ENCODE peak calls at places on chromosomes 11 and 22, in six cellular contexts. One of them, this sample, is unnamed.
A peak's percentile ranks its signal among the peaks of the same experiment; 100 is the strongest.

GRCh38 chr22:24592846-24593809 is at the start of gene LRRC75B:
- DNase-seq in fibroblast of lung: peak; percentile 84
- DNase-seq in cardiac muscle cell: peak; percentile 92
- DNase-seq in left lung: peak; percentile 95
- DNase-seq in body of pancreas: peak; percentile 91
- DNase-seq in transverse colon: peak; percentile 93
- DNase-seq in this sample: peak; percentile 52

GRCh38 chr11:17741487-17741886 is 6.9 kb downstream of the KCNC1 start:
- DNase-seq in fibroblast of lung: no peak
- DNase-seq in cardiac muscle cell: no peak
- DNase-seq in left lung: peak; percentile 63
- DNase-seq in body of pancreas: no peak
- DNase-seq in transverse colon: no peak
- DNase-seq in this sample: no peak

GRCh38 chr11:61509058-61510029 is 795 bp downstream of the LRRC10B start:
- DNase-seq in fibroblast of lung: peak; percentile 73
- DNase-seq in cardiac muscle cell: peak; percentile 90
- DNase-seq in left lung: peak; percentile 87
- DNase-seq in body of pancreas: peak; percentile 77
- DNase-seq in transverse colon: peak; percentile 71
- DNase-seq in this sample: no peak

GRCh38 chr11:120184946-120185677 is 25.7 kb upstream of the OAF start:
- DNase-seq in fibroblast of lung: peak; percentile 36
- DNase-seq in cardiac muscle cell: peak; percentile 52
- DNase-seq in left lung: no peak
- DNase-seq in body of pancreas: peak; percentile 91
- DNase-seq in transverse colon: peak; percentile 82
- DNase-seq in this sample: peak; percentile 67

GRCh38 chr11:116727990-116728389 is 44.8 kb downstream of the BUD13 start:
- DNase-seq in fibroblast of lung: no peak
- DNase-seq in cardiac muscle cell: no peak
- DNase-seq in left lung: no peak
- DNase-seq in body of pancreas: no peak
- DNase-seq in transverse colon: no peak
- DNase-seq in this sample: no peak

GRCh38 chr11:91104237-91104636 is 881.4 kb upstream of the CHORDC1 start:
- DNase-seq in fibroblast of lung: peak; percentile 79
- DNase-seq in cardiac muscle cell: no peak
- DNase-seq in left lung: no peak
- DNase-seq in body of pancreas: no peak
- DNase-seq in transverse colon: no peak
- DNase-seq in this sample: no peak

GRCh38 chr11:112355726-112356125 is 95.1 kb upstream of the PLET1 start:
- DNase-seq in fibroblast of lung: peak; percentile 12
- DNase-seq in cardiac muscle cell: peak; percentile 39
- DNase-seq in left lung: no peak
- DNase-seq in body of pancreas: no peak
- DNase-seq in transverse colon: no peak
- DNase-seq in this sample: no peak

GRCh38 chr11:85961930-85962363 is 106.8 kb downstream of the CCDC83 start:
- DNase-seq in fibroblast of lung: peak; percentile 82
- DNase-seq in cardiac muscle cell: no peak
- DNase-seq in left lung: no peak
- DNase-seq in body of pancreas: no peak
- DNase-seq in transverse colon: no peak
- DNase-seq in this sample: no peak

GRCh38 chr11:130874955-130875531 is 41.2 kb downstream of the SNX19 start:
- DNase-seq in fibroblast of lung: no peak
- DNase-seq in cardiac muscle cell: no peak
- DNase-seq in left lung: no peak
- DNase-seq in body of pancreas: no peak
- DNase-seq in transverse colon: no peak
- DNase-seq in this sample: no peak

GRCh38 chr11:107116358-107116757 is 98.1 kb upstream of the GUCY1A2 start:
- DNase-seq in fibroblast of lung: peak; percentile 83
- DNase-seq in cardiac muscle cell: no peak
- DNase-seq in left lung: no peak
- DNase-seq in body of pancreas: no peak
- DNase-seq in transverse colon: no peak
- DNase-seq in this sample: no peak

GRCh38 chr11:117256573-117256972 is 24.1 kb downstream of the RNF214 start:
- DNase-seq in fibroblast of lung: peak; percentile 56
- DNase-seq in cardiac muscle cell: no peak
- DNase-seq in left lung: no peak
- DNase-seq in body of pancreas: no peak
- DNase-seq in transverse colon: no peak
- DNase-seq in this sample: no peak

GRCh38 chr11:14774738-14775137 is 117.3 kb downstream of the CYP2R1 start:
- DNase-seq in fibroblast of lung: no peak
- DNase-seq in cardiac muscle cell: no peak
- DNase-seq in left lung: no peak
- DNase-seq in body of pancreas: no peak
- DNase-seq in transverse colon: no peak
- DNase-seq in this sample: no peak

GRCh38 chr11:43942651-43943356 is 367 bp downstream of the C11orf96 start:
- DNase-seq in fibroblast of lung: peak; percentile 54
- DNase-seq in cardiac muscle cell: peak; percentile 52
- DNase-seq in left lung: peak; percentile 77
- DNase-seq in body of pancreas: no peak
- DNase-seq in transverse colon: no peak
- DNase-seq in this sample: no peak

GRCh38 chr22:45240810-45241631 is at the start of gene KIAA0930:
- DNase-seq in fibroblast of lung: peak; percentile 49
- DNase-seq in cardiac muscle cell: peak; percentile 85
- DNase-seq in left lung: peak; percentile 94
- DNase-seq in body of pancreas: peak; percentile 81
- DNase-seq in transverse colon: peak; percentile 88
- DNase-seq in this sample: peak; percentile 91

GRCh38 chr11:9922806-9923205 is 258.9 kb downstream of the SWAP70 start:
- DNase-seq in fibroblast of lung: peak; percentile 25
- DNase-seq in cardiac muscle cell: peak; percentile 23
- DNase-seq in left lung: no peak
- DNase-seq in body of pancreas: no peak
- DNase-seq in transverse colon: no peak
- DNase-seq in this sample: no peak

GRCh38 chr22:26502688-26503561 is 9.3 kb downstream of the TFIP11 start:
- DNase-seq in fibroblast of lung: peak; percentile 53
- DNase-seq in cardiac muscle cell: peak; percentile 67
- DNase-seq in left lung: no peak
- DNase-seq in body of pancreas: peak; percentile 48
- DNase-seq in transverse colon: peak; percentile 55
- DNase-seq in this sample: no peak

GRCh38 chr11:1303973-1304372 is 5.5 kb downstream of the TOLLIP start:
- DNase-seq in fibroblast of lung: peak; percentile 44
- DNase-seq in cardiac muscle cell: no peak
- DNase-seq in left lung: no peak
- DNase-seq in body of pancreas: peak; percentile 88
- DNase-seq in transverse colon: peak; percentile 38
- DNase-seq in this sample: no peak

GRCh38 chr11:131331546-131331945 is 38.9 kb upstream of the NTM start:
- DNase-seq in fibroblast of lung: no peak
- DNase-seq in cardiac muscle cell: peak; percentile 27
- DNase-seq in left lung: no peak
- DNase-seq in body of pancreas: no peak
- DNase-seq in transverse colon: no peak
- DNase-seq in this sample: no peak

GRCh38 chr22:50016988-50017700 is 4.6 kb upstream of the IL17REL start:
- DNase-seq in fibroblast of lung: peak; percentile 37
- DNase-seq in cardiac muscle cell: no peak
- DNase-seq in left lung: peak; percentile 69
- DNase-seq in body of pancreas: no peak
- DNase-seq in transverse colon: peak; percentile 11
- DNase-seq in this sample: no peak

GRCh38 chr11:29120329-29120695 is 896.5 kb downstream of the KCNA4 start:
- DNase-seq in fibroblast of lung: no peak
- DNase-seq in cardiac muscle cell: no peak
- DNase-seq in left lung: no peak
- DNase-seq in body of pancreas: no peak
- DNase-seq in transverse colon: no peak
- DNase-seq in this sample: no peak

GRCh38 chr11:10460611-10461275 is 5.7 kb downstream of the AMPD3 start:
- DNase-seq in fibroblast of lung: no peak
- DNase-seq in cardiac muscle cell: no peak
- DNase-seq in left lung: no peak
- DNase-seq in body of pancreas: no peak
- DNase-seq in transverse colon: no peak
- DNase-seq in this sample: no peak

GRCh38 chr11:131688056-131688693 is 317.8 kb downstream of the NTM start:
- DNase-seq in fibroblast of lung: peak; percentile 42
- DNase-seq in cardiac muscle cell: peak; percentile 68
- DNase-seq in left lung: peak; percentile 88
- DNase-seq in body of pancreas: peak; percentile 26
- DNase-seq in transverse colon: peak; percentile 34
- DNase-seq in this sample: no peak

GRCh38 chr11:79055866-79056632 is 384.8 kb downstream of the TENM4 start:
- DNase-seq in fibroblast of lung: peak; percentile 91
- DNase-seq in cardiac muscle cell: no peak
- DNase-seq in left lung: no peak
- DNase-seq in body of pancreas: peak; percentile 18
- DNase-seq in transverse colon: no peak
- DNase-seq in this sample: no peak

GRCh38 chr11:34345012-34345804 is 12.6 kb downstream of the ABTB2 start:
- DNase-seq in fibroblast of lung: peak; percentile 96
- DNase-seq in cardiac muscle cell: no peak
- DNase-seq in left lung: no peak
- DNase-seq in body of pancreas: peak; percentile 33
- DNase-seq in transverse colon: no peak
- DNase-seq in this sample: no peak

GRCh38 chr11:61327669-61328071 is 5.2 kb downstream of the DDB1 start:
- DNase-seq in fibroblast of lung: peak; percentile 75
- DNase-seq in cardiac muscle cell: no peak
- DNase-seq in left lung: no peak
- DNase-seq in body of pancreas: no peak
- DNase-seq in transverse colon: no peak
- DNase-seq in this sample: no peak

GRCh38 chr11:35935390-35935789 is 8.5 kb upstream of the LDLRAD3 start:
- DNase-seq in fibroblast of lung: no peak
- DNase-seq in cardiac muscle cell: no peak
- DNase-seq in left lung: no peak
- DNase-seq in body of pancreas: no peak
- DNase-seq in transverse colon: no peak
- DNase-seq in this sample: no peak

GRCh38 chr11:34299284-34299961 is 58.4 kb downstream of the ABTB2 start:
- DNase-seq in fibroblast of lung: no peak
- DNase-seq in cardiac muscle cell: no peak
- DNase-seq in left lung: no peak
- DNase-seq in body of pancreas: no peak
- DNase-seq in transverse colon: no peak
- DNase-seq in this sample: no peak

GRCh38 chr11:108293229-108293628 is 70.4 kb downstream of the ATM start:
- DNase-seq in fibroblast of lung: no peak
- DNase-seq in cardiac muscle cell: no peak
- DNase-seq in left lung: no peak
- DNase-seq in body of pancreas: no peak
- DNase-seq in transverse colon: no peak
- DNase-seq in this sample: no peak
- H3K36me3 ChIP-seq in fibroblast of lung: peaks cover 5% of the 10 kb centered on the region
- H3K36me3 ChIP-seq in cardiac muscle cell: peaks cover 44% of the 10 kb centered on the region
- H3K36me3 ChIP-seq in left lung: no peaks in the 10 kb centered on the region
- H3K36me3 ChIP-seq in body of pancreas: peaks cover 3% of the 10 kb centered on the region
- H3K36me3 ChIP-seq in transverse colon: no peaks in the 10 kb centered on the region
- H3K36me3 ChIP-seq in this sample: peaks cover 9% of the 10 kb centered on the region

GRCh38 chr11:93906486-93906885 is 56.1 kb upstream of the VSTM5 start:
- DNase-seq in fibroblast of lung: peak; percentile 42
- DNase-seq in cardiac muscle cell: no peak
- DNase-seq in left lung: no peak
- DNase-seq in body of pancreas: no peak
- DNase-seq in transverse colon: no peak
- DNase-seq in this sample: no peak
- TF ChIP-seq CTCF in fibroblast of lung: no peak
- TF ChIP-seq CTCF in cardiac muscle cell: no peak
- TF ChIP-seq CTCF in left lung: no peak
- TF ChIP-seq CTCF in body of pancreas: no peak
- TF ChIP-seq CTCF in transverse colon: no peak
- TF ChIP-seq CTCF in this sample: no peak

GRCh38 chr22:21963286-21963685 is 10.6 kb upstream of the PPM1F start:
- DNase-seq in fibroblast of lung: no peak
- DNase-seq in cardiac muscle cell: no peak
- DNase-seq in left lung: no peak
- DNase-seq in body of pancreas: no peak
- DNase-seq in transverse colon: no peak
- DNase-seq in this sample: no peak

GRCh38 chr22:21962655-21962949 is 10.0 kb upstream of the PPM1F start:
- DNase-seq in fibroblast of lung: no peak
- DNase-seq in cardiac muscle cell: no peak
- DNase-seq in left lung: no peak
- DNase-seq in body of pancreas: no peak
- DNase-seq in transverse colon: no peak
- DNase-seq in this sample: no peak

GRCh38 chr22:21964234-21964633 is 11.6 kb upstream of the PPM1F start:
- DNase-seq in fibroblast of lung: no peak
- DNase-seq in cardiac muscle cell: no peak
- DNase-seq in left lung: no peak
- DNase-seq in body of pancreas: no peak
- DNase-seq in transverse colon: no peak
- DNase-seq in this sample: no peak

GRCh38 chr22:21964918-21965484 is 12.4 kb upstream of the PPM1F start:
- DNase-seq in fibroblast of lung: no peak
- DNase-seq in cardiac muscle cell: no peak
- DNase-seq in left lung: no peak
- DNase-seq in body of pancreas: no peak
- DNase-seq in transverse colon: no peak
- DNase-seq in this sample: no peak

GRCh38 chr22:21963790-21964211 is 11.2 kb upstream of the PPM1F start:
- DNase-seq in fibroblast of lung: no peak
- DNase-seq in cardiac muscle cell: no peak
- DNase-seq in left lung: no peak
- DNase-seq in body of pancreas: no peak
- DNase-seq in transverse colon: no peak
- DNase-seq in this sample: no peak
- H3K36me3 ChIP-seq in fibroblast of lung: peaks cover 47% of the 10 kb centered on the region
- H3K36me3 ChIP-seq in cardiac muscle cell: peaks cover 52% of the 10 kb centered on the region
- H3K36me3 ChIP-seq in left lung: no peaks in the 10 kb centered on the region
- H3K36me3 ChIP-seq in body of pancreas: no peaks in the 10 kb centered on the region
- H3K36me3 ChIP-seq in transverse colon: no peaks in the 10 kb centered on the region
- H3K36me3 ChIP-seq in this sample: peaks cover 87% of the 10 kb centered on the region

GRCh38 chr11:64540426-64540825 is 50.6 kb upstream of the SLC22A12 start:
- DNase-seq in fibroblast of lung: no peak
- DNase-seq in cardiac muscle cell: no peak
- DNase-seq in left lung: peak; percentile 55
- DNase-seq in body of pancreas: no peak
- DNase-seq in transverse colon: no peak
- DNase-seq in this sample: no peak

GRCh38 chr11:64543818-64544217 is 47.2 kb upstream of the SLC22A12 start:
- DNase-seq in fibroblast of lung: no peak
- DNase-seq in cardiac muscle cell: no peak
- DNase-seq in left lung: no peak
- DNase-seq in body of pancreas: no peak
- DNase-seq in transverse colon: no peak
- DNase-seq in this sample: no peak

GRCh38 chr11:64544616-64545296 is 46.3 kb upstream of the SLC22A12 start:
- DNase-seq in fibroblast of lung: no peak
- DNase-seq in cardiac muscle cell: no peak
- DNase-seq in left lung: no peak
- DNase-seq in body of pancreas: no peak
- DNase-seq in transverse colon: peak; percentile 34
- DNase-seq in this sample: no peak

GRCh38 chr11:64541131-64541530 is 49.9 kb upstream of the SLC22A12 start:
- DNase-seq in fibroblast of lung: no peak
- DNase-seq in cardiac muscle cell: no peak
- DNase-seq in left lung: peak; percentile 49
- DNase-seq in body of pancreas: no peak
- DNase-seq in transverse colon: no peak
- DNase-seq in this sample: no peak

GRCh38 chr11:64542172-64543125 is 48.6 kb upstream of the SLC22A12 start:
- DNase-seq in fibroblast of lung: no peak
- DNase-seq in cardiac muscle cell: no peak
- DNase-seq in left lung: peak; percentile 49
- DNase-seq in body of pancreas: no peak
- DNase-seq in transverse colon: no peak
- DNase-seq in this sample: no peak
- TF ChIP-seq CTCF in fibroblast of lung: no peak
- TF ChIP-seq CTCF in cardiac muscle cell: no peak
- TF ChIP-seq CTCF in left lung: no peak
- TF ChIP-seq CTCF in body of pancreas: no peak
- TF ChIP-seq CTCF in transverse colon: no peak
- TF ChIP-seq CTCF in this sample: no peak

This sample was measured in ascending aorta.